ENCODE peak calls at places on chromosomes 3 and 15, in four cellular contexts. T is IMR-90; M is trophoblast cell; P is CD4-positive, alpha-beta T cell. X is an unnamed sample.

GRCh38 chr3:3110749-3111361 is 681 bp upstream of the IL5RA start:
- DNase-seq in P (no peak), T (no peak), M (peak; percentile 49), X (no peak)

GRCh38 chr3:100042577-100042981 is 71.7 kb downstream of the FILIP1L start:
- DNase-seq in P (no peak), T (peak; percentile 64), M (peak; percentile 87), X (no peak)

GRCh38 chr3:42394579-42395288 is 15.7 kb downstream of the LYZL4 start:
- DNase-seq in P (no peak), M (no peak), T (no peak), X (no peak)

GRCh38 chr3:127425505-127426443 is 137.9 kb upstream of the PRR20G start:
- DNase-seq in T (no peak), P (no peak), M (no peak), X (no peak)

GRCh38 chr15:67622110-67622509 is 79.6 kb downstream of the MAP2K5 start:
- DNase-seq in M (no peak), T (no peak), P (no peak), X (no peak)

GRCh38 chr3:71537211-71537611 is 46.3 kb downstream of the FOXP1 start:
- DNase-seq in M (peak; percentile 74), P (no peak), T (peak; percentile 96), X (no peak)

GRCh38 chr3:115851571-115851970 is 228.3 kb downstream of the GAP43 start:
- DNase-seq in M (no peak), P (no peak), T (no peak), X (no peak)

GRCh38 chr15:63018639-63019038 is 23.9 kb upstream of the TPM1 start:
- DNase-seq in M (no peak), P (no peak), T (peak; percentile 39), X (no peak)

GRCh38 chr3:99751649-99752048 is 66.0 kb upstream of the CMSS1 start:
- DNase-seq in T (peak; percentile 89), M (no peak), P (no peak), X (no peak)

DNA sequence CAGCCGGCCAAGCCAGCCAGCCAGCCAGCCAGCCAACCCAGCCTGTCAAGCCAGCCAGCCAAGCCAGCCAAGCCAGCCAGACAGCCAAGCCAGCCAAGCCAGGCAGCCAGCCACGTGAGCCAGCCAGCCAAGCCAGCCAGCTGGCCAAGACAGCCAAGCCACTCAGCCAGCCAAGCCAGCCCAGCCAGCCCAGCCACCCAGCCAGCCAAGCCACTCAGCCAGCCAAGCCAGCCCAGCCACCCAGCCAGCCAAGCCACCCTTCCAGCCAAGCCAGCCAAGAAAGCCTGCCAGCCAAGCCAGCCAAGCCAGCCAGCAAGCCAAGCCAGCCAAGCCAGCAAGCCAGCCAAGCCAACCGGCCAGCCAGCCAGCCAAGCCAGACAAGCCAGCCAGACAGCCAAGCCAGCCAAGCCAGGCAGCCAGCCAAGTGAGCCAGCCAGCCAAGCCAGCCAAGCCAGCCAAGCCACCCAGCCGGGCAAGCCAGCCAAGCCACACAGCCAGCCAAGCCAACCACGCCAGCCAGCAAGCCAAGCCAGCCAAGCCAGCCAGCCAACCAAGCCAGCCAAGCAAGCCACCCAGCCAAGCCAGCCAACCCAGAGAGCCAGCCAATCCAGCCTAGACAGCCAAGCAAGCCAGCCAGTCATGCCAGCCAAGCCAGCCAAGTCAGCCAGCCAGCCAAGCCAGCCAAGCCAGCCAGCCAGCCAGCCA is 199.5 kb downstream of the GOLGA6L6 start:
- DNase-seq in T (no peak), P (no peak), M (peak; percentile 41), X (peak; percentile 61)
- H3K9me3 ChIP-seq in T (peaks cover 68% of the 10 kb centered on the region), P (peaks cover 2% of the 10 kb centered on the region), M (peaks cover 64% of the 10 kb centered on the region), X (peaks cover 3% of the 10 kb centered on the region)

DNA sequence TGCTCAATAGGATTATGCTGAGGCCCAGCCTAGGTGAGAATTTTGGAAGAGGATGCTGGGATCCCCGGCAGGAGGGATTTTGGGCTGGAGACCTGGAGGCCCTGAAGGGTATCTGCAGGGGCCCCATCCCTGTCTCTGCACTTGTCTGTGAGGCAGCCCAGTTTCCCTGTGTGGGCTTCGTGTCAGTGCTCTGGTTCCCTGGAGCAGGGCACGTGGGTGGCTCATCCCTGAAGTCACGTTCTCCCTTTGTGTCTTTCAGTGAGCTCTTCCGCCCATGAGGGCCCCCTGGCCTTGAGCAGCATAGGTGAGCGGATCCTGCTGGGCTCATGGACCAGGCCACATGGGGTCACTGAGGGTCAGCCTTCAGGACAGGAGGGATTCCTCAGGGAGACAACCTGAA is 217.9 kb downstream of the SNRPN start:
- DNase-seq in M (no peak), P (no peak), T (no peak), X (no peak)
- H3K9me3 ChIP-seq in M (peaks cover 68% of the 10 kb centered on the region), P (peaks cover 48% of the 10 kb centered on the region), T (peaks cover 55% of the 10 kb centered on the region), X (no peaks in the 10 kb centered on the region)

DNA sequence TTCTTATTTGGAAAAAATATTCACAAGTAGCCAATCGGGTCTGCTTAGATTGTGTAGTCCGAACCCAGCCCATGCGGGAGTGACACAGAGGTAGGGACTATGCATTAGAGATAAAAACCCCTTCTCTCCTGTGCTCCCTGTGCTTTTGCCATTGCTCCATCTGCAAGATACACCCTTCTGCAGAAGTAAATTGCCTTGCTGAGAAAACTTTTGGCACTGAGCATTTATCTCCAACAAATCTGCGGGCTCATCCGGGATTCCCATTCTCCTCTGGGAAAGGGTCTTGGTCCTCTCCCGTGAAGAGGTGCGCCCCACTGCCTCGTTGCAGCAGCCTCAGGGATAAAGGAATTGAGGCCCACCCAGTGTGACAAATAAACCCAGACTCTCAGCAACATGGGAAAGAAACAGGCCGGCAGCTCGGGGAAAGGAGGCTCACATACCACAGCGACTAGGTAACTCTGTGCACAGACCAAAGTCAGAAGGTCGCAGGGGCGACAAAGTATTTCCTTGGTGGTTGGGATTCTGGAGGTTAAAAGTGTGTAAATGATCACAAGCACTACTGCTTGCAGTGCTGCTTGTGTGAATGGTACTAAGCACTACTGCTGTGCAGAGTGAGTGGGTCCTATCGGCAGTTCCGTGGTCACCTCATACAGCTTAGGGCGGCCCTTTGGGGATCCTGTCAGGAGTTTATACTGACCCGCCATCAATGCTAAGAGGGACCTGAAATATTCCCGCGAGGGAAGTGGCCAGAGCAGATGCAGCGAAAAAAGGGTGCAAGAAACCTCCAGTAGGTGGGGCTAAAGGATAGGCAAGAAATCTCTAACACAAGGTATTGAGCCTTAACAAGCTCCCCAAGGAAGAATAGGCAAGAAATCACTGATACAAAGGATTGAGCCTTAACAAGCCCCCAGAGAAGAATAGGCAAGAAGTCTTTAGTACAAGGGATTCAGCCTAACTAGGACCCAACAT is 54.3 kb downstream of the GSK3B start:
- DNase-seq in T (no peak), P (no peak), M (peak; percentile 41), X (no peak)
- H3K9me3 ChIP-seq in T (peaks cover 19% of the 10 kb centered on the region), P (peaks cover 44% of the 10 kb centered on the region), M (peaks cover 16% of the 10 kb centered on the region), X (no peaks in the 10 kb centered on the region)

DNA sequence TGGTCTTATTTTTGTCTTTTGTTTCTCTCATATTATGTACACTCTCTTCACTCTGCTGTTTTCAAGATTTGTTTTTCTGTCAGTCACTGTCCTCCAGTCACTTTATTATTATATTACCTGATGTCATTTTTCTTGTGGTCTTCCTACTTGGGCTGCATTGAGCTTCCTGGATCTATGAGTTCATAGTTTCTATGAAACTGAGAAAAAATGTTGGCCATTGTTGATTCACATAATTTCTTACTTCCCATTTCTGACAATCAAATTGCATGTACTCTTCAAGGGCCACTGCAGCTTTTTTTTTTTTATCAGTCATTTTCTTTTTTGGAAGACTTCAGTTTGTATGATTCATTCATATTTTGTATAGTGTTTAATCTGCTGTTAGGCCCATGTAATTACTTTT is 1180.6 kb upstream of the GBE1 start:
- DNase-seq in T (no peak), P (no peak), M (no peak), X (no peak)
- H3K9me3 ChIP-seq in T (peaks cover 15% of the 10 kb centered on the region), P (peaks cover 5% of the 10 kb centered on the region), M (peaks cover 4% of the 10 kb centered on the region), X (no peaks in the 10 kb centered on the region)

DNA sequence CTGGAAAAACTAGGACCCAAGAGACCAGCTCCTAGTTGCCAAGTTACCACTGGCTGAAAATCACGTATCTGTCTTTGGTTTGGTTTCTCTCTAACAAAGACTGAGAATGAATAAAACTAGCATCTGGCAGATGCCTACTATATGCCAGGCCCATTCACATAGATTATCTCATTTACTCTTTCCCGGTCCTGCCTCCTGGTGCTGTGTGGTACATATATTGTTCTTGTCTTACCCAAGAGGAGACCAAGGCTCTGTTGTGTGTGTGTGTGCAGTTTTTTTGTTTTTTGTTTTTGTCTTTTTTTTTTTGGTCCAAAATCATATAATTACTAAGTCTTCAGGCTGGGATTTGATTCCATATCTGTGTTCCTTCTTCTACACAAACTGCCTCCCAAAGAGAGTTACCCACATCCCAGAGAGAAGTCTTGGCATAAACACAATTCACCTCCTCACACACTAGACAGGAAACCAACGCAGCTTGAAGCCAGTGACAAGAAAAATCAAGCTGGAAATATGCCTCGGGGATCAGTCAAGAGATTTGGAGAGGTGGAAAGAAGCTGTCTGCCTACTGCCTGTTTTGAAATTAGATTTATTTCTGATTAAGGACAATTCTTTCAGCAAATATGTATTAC is 891 bp downstream of the AHSG start:
- DNase-seq in T (no peak), P (no peak), M (no peak), X (no peak)
- H3K9me3 ChIP-seq in T (no peaks in the 10 kb centered on the region), P (no peaks in the 10 kb centered on the region), M (peaks cover 3% of the 10 kb centered on the region), X (no peaks in the 10 kb centered on the region)

GRCh38 chr15:22226034-22226790 is 145.9 kb downstream of the OR4M2 start:
- DNase-seq in M (no peak), T (no peak), P (no peak), X (no peak)
- H3K9me3 ChIP-seq in M (peaks cover 50% of the 10 kb centered on the region), T (peaks cover 51% of the 10 kb centered on the region), P (no peaks in the 10 kb centered on the region), X (no peaks in the 10 kb centered on the region)

GRCh38 chr15:87623832-87624231 is 632.7 kb downstream of the NTRK3 start:
- DNase-seq in P (no peak), M (peak; percentile 36), T (no peak), X (no peak)

GRCh38 chr15:87618203-87618725 is 638.3 kb downstream of the NTRK3 start:
- DNase-seq in P (no peak), T (no peak), M (peak; percentile 55), X (no peak)

GRCh38 chr15:87620393-87620792 is 636.1 kb downstream of the NTRK3 start:
- DNase-seq in T (no peak), P (no peak), M (no peak), X (no peak)

GRCh38 chr15:87619161-87619960 is 637.2 kb downstream of the NTRK3 start:
- DNase-seq in T (peak; percentile 44), P (no peak), M (peak; percentile 80), X (no peak)
- H3K9me3 ChIP-seq in T (peaks cover 5% of the 10 kb centered on the region), P (no peaks in the 10 kb centered on the region), M (no peaks in the 10 kb centered on the region), X (no peaks in the 10 kb centered on the region)

DNA sequence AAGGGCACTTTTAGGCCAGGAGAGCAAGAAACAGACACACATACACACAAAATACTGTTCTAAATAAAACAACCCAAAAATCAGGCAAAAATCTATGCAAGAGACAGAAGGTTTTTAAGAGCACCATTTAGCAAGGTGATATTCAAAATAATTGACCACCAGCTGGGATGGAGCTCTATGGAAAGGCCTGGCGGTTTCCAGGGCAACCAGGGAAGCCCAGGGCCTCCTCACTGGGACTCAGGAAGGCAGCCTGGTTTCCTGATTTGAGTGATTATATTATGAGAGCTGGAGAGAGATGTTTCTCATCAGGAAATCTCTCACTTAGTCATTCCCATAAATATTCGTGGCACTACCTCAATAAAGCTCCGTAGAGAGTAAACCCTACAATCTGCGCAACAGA is 152.3 kb downstream of the GABRB3 start:
- DNase-seq in T (no peak), M (no peak), P (no peak), X (no peak)
- H3K9me3 ChIP-seq in T (peaks cover 31% of the 10 kb centered on the region), M (peaks cover 2% of the 10 kb centered on the region), P (no peaks in the 10 kb centered on the region), X (peaks cover 3% of the 10 kb centered on the region)

DNA sequence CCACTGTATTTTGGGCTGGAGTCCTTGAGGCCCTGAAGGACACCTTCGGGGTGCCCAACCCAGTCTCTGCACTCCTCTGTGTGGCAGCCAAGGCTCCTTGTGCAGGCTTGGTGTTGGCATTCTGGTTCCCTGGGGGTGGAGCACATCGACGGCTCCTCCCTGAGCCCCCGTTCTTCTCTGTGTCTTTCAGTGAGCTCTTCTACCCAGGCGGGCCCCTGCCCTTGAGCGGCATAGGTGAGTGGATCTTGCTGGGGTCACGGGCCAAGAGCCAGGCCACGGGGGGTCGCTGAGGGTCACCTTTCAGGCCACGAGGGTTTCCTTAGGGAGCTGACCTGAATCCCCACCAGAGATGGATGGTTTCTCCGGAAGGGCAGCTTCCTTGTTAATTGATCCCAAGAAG is 234.8 kb downstream of the SNRPN start:
- DNase-seq in M (no peak), T (no peak), P (no peak), X (no peak)
- H3K9me3 ChIP-seq in M (peaks cover 93% of the 10 kb centered on the region), T (peaks cover 83% of the 10 kb centered on the region), P (peaks cover 8% of the 10 kb centered on the region), X (no peaks in the 10 kb centered on the region)

X was measured in T-helper 17 cell.